ENCODE peak calls at places on chromosomes 7 and 10, in nine cellular contexts. L is tibial nerve, T is kidney epithelial cell, O is AG10803, M is trophoblast cell, Y is ovary, K is BJ, J is fibroblast of mammary gland, D is tibial artery. W is an unnamed sample.

GRCh38 chr7:44881066-44881600 is 4.2 kb downstream of the PURB start:
- DNase-seq in L (no peak), K (no peak), J (no peak), O (no peak), T (no peak), D (no peak), Y (no peak), M (no peak), W (no peak)

GRCh38 chr10:5591336-5591824 is 66.6 kb downstream of the CALML3 start:
- DNase-seq in K (no peak), O (no peak), L (no peak), T (no peak), D (no peak), Y (no peak), M (peak), J (no peak), W (no peak)

GRCh38 chr7:30062587-30062986 is 34.4 kb downstream of the PLEKHA8 start:
- DNase-seq in J (peak), Y (no peak), L (no peak), O (peak), T (no peak), M (no peak), K (no peak), D (no peak), W (peak)

GRCh38 chr7:27110163-27110976 is 7.9 kb upstream of the HOXA2 start:
- DNase-seq in T (no peak), L (no peak), J (peak), O (peak), D (peak), K (peak), M (no peak), Y (no peak), W (no peak)

GRCh38 chr10:112952282-112952991 is 2.4 kb downstream of the TCF7L2 start:
- DNase-seq in T (no peak), Y (peak), D (peak), K (no peak), L (no peak), J (no peak), O (no peak), M (peak), W (no peak)

GRCh38 chr10:61589547-61590243 is 73.0 kb upstream of the CABCOCO1 start:
- DNase-seq in K (no peak), J (peak), M (no peak), O (no peak), D (no peak), L (no peak), Y (no peak), T (no peak), W (no peak)

GRCh38 chr7:36315309-36315948 is 74.2 kb upstream of the ANLN start:
- DNase-seq in Y (no peak), T (no peak), D (no peak), M (no peak), L (no peak), J (no peak), O (no peak), K (no peak), W (no peak)

GRCh38 chr7:39921505-39922250 is 28.4 kb upstream of the CDK13 start:
- DNase-seq in J (no peak), K (no peak), O (no peak), D (no peak), T (no peak), L (no peak), Y (no peak), M (peak), W (no peak)

GRCh38 chr7:5172196-5172800 is 17.7 kb upstream of the WIPI2 start:
- DNase-seq in K (no peak), L (no peak), T (no peak), J (no peak), O (no peak), M (peak), D (no peak), Y (no peak), W (no peak)

GRCh38 chr10:70378122-70378521 is 4.3 kb downstream of the LRRC20 start:
- DNase-seq in T (peak), L (no peak), D (no peak), Y (no peak), O (peak), M (peak), J (peak), K (peak), W (no peak)

GRCh38 chr7:129793506-129794310 is 159.1 kb downstream of the UBE2H start:
- DNase-seq in M (no peak), J (no peak), D (peak), K (no peak), T (no peak), Y (no peak), L (no peak), O (no peak), W (no peak)

DNA sequence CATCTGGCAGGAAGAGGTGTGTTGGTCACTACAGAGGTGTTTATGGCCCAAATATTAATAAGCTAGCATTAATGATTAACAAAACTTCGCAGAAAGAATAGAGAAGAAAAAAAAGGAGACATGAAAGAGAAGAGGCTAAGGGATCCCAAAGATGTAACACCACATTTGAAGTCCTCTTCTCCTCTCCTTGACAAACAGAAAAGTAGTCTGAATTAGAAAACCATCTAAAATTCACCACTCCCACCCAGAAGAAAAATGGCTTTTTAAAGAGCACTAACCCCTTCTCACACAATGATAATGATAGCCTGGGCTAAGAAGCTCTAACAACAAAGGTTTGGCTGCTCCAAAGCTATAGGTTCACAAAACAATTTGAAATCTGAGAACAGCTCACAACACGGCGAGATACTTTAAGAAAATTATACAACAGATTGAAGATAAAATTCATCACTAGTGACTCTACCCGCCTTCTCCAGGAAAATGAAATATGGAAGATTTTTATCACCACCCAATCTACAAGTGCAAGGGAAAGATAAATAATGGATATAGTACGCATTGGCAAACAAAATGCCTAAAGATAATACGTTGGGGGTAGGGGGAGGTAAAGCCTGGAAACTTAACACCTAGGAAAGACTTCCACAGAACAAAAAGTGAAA is 7.4 kb downstream of the ITGB1 start:
- DNase-seq in J (no peak), T (no peak), Y (no peak), O (no peak), L (no peak), D (no peak), K (no peak), M (peak), W (no peak)
- H3K4me3 ChIP-seq in J (no peak), T (no peak), Y (no peak), O (no peak), L (no peak), D (no peak), K (no peak), M (no peak), W (no peak)

DNA sequence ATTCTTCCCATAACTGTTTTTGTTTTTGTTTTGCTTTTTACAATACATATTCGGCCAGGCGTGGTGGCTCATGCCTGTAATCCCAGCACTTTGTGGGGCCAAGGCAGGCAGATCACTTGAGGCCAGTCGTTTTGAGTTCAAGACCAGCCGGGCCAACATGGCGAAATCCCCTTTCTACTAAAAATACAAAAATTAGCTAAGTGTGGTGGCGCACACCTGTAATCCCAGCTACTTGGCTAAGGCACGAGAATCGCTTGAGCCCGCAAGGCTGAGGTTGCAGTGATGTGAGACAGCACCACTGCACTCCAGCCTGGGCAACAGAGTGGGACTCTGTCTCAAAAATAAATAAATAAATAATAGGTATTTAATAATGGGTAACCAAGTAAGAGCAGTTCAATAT is 2.3 kb downstream of the TM9SF3 start:
- DNase-seq in K (no peak), Y (no peak), J (no peak), O (no peak), D (no peak), M (no peak), L (no peak), T (no peak), W (no peak)
- H3K4me3 ChIP-seq in K (no peak), Y (no peak), J (no peak), O (no peak), D (no peak), M (no peak), L (no peak), T (no peak), W (no peak)

DNA sequence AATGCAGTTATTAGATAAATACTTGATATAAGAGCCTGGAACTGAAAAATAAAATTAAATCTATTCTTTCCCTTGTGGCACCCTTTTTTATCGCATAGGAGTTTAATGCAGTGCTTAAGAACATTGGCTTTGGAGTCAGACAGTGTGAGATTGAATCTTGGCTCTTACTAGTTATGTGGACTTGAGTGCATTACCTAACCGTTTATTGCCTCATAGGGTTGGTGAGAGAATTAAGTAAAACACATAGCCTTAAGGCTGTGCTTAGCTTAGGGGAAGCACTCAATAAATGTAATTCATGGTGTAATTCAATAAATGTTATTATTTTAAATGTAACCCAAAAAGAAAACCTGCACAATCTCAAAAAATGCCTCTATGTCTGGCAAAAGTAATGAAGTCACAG is 2.6 kb downstream of the STK17A start:
- DNase-seq in J (peak), Y (no peak), L (no peak), M (peak), K (peak), D (no peak), T (no peak), O (peak), W (no peak)
- H3K4me3 ChIP-seq in J (no peak), Y (no peak), L (no peak), M (no peak), K (no peak), D (peak), T (no peak), O (no peak), W (no peak)

DNA sequence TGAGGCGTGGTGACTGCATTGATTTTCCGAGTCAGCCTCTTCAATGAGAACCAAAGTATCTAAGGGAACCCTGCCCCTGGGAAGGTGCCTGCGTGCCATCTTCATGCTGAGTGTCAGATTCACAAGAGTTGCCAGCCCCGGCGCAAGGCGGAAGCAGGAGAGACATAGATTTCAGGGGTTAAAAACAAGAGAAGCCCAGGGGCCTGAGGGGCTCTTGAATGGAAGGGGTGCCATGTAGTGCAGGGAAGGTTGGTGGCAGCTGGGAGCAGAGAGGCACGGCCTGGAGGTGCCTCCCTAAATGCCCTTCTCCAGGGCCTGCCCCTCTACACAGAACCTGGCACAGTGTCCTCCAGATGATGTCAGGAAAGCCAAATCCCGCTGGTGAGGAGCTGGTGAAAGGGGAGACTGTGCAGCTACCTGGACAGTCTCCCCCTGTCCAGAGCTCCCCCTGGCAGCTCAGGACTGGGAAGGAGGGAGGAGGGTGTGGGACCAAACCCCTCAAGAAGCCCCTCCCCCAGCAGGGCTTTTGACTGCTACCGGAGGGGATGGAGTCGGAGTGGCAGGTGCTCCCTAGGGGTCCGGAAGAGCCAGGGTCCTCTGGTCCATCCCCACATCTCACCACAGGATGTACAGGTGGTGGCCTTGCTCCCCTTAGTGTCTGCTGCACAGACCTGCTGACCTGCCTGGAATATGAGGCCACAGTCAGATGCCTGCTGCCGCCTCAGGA is 137.9 kb downstream of the TCERG1L start:
- DNase-seq in O (no peak), L (no peak), K (no peak), M (no peak), D (peak), J (no peak), Y (no peak), T (no peak), W (no peak)
- H3K4me3 ChIP-seq in O (no peak), L (no peak), K (no peak), M (no peak), D (no peak), J (no peak), Y (no peak), T (no peak), W (no peak)

GRCh38 chr7:155360495-155361362 is 63.1 kb downstream of the INSIG1 start:
- DNase-seq in M (no peak), K (no peak), J (no peak), Y (no peak), T (no peak), L (no peak), O (no peak), D (peak), W (no peak)
- H3K4me3 ChIP-seq in M (no peak), K (no peak), J (no peak), Y (no peak), T (no peak), L (no peak), O (no peak), D (no peak), W (no peak)

GRCh38 chr7:77561354-77561753 is 24.3 kb downstream of the PTPN12 start:
- DNase-seq in Y (no peak), L (no peak), J (no peak), O (no peak), D (no peak), M (no peak), K (no peak), T (no peak), W (no peak)
- H3K4me3 ChIP-seq in Y (no peak), L (no peak), J (no peak), O (no peak), D (no peak), M (no peak), K (no peak), T (no peak), W (no peak)

GRCh38 chr7:107743567-107744344 is at the start of gene CBLL1:
- DNase-seq in T (peak), K (peak), D (peak), M (peak), L (peak), Y (peak), J (peak), O (peak), W (peak)

GRCh38 chr7:107751113-107751512 is 7.2 kb downstream of the CBLL1 start:
- DNase-seq in J (no peak), L (no peak), K (no peak), Y (no peak), M (no peak), D (no peak), O (no peak), T (no peak), W (no peak)

GRCh38 chr7:107742678-107743566 is 1.0 kb upstream of the CBLL1 start:
- DNase-seq in J (no peak), O (no peak), L (no peak), M (no peak), D (peak), Y (peak), T (peak), K (no peak), W (no peak)

GRCh38 chr7:107744345-107744750 is 406 bp downstream of the CBLL1 start:
- DNase-seq in T (no peak), D (no peak), L (no peak), Y (no peak), M (no peak), O (no peak), K (no peak), J (peak), W (no peak)

GRCh38 chr7:107746006-107746405 is 2.1 kb downstream of the CBLL1 start:
- DNase-seq in T (no peak), O (no peak), K (no peak), L (no peak), D (no peak), J (no peak), M (peak), Y (no peak), W (no peak)
- H3K4me3 ChIP-seq in T (no peak), O (peak), K (no peak), L (peak), D (no peak), J (no peak), M (no peak), Y (no peak), W (no peak)

GRCh38 chr10:32445036-32445435 is 904 bp upstream of the CCDC7 start:
- DNase-seq in Y (no peak), M (no peak), O (no peak), K (no peak), D (no peak), T (no peak), L (no peak), J (peak), W (no peak)
- H3K4me3 ChIP-seq in Y (peak), M (no peak), O (peak), K (no peak), D (peak), T (no peak), L (peak), J (no peak), W (peak)

W was measured in Jurkat, Clone E6-1.